ENCODE peak calls at places on chromosomes 13 and 19, in eight cellular contexts. W is psoas muscle, B is transverse colon, V is suprapubic skin, Z is cardiac muscle cell, I is esophagus muscularis mucosa, H is thyroid gland, G is osteoblast. S is an unnamed sample.

GRCh38 chr19:16814526-16815100 is 14.6 kb upstream of the SIN3B start:
- DNase-seq in W (no peak), B (no peak), V (no peak), Z (peak), I (no peak), H (no peak), G (no peak), S (no peak)

GRCh38 chr13:95893861-95894260 is 159.3 kb downstream of the UGGT2 start:
- DNase-seq in W (no peak), B (no peak), V (no peak), Z (no peak), I (no peak), H (no peak), G (no peak), S (no peak)

GRCh38 chr13:43936630-43937029 is 56.9 kb downstream of the LACC1 start:
- DNase-seq in W (no peak), B (no peak), V (no peak), Z (no peak), I (no peak), H (no peak), G (peak), S (no peak)

GRCh38 chr13:21341637-21342422 is 117.3 kb downstream of the ZDHHC20 start:
- DNase-seq in W (no peak), B (no peak), V (no peak), Z (no peak), I (no peak), H (no peak), G (no peak), S (no peak)

GRCh38 chr19:3184847-3185481 is 766 bp upstream of the NCLN start:
- DNase-seq in W (peak), B (peak), V (no peak), Z (peak), I (no peak), H (peak), G (peak), S (no peak)

GRCh38 chr13:26270707-26271106 is 16.8 kb downstream of the CDK8 start:
- DNase-seq in W (no peak), B (no peak), V (no peak), Z (no peak), I (no peak), H (no peak), G (no peak), S (no peak)

GRCh38 chr19:13102416-13102665 is 317 bp downstream of the LYL1 start:
- DNase-seq in W (no peak), B (no peak), V (no peak), Z (no peak), I (no peak), H (no peak), G (no peak), S (no peak)

GRCh38 chr19:3479177-3479818 is 1.0 kb downstream of the SMIM24 start:
- DNase-seq in W (no peak), B (peak), V (peak), Z (no peak), I (no peak), H (no peak), G (peak), S (peak)

GRCh38 chr13:44434441-44435141 is 61.0 kb downstream of the SERP2 start:
- DNase-seq in W (no peak), B (no peak), V (no peak), Z (no peak), I (peak), H (no peak), G (no peak), S (no peak)

GRCh38 chr19:22422220-22422619 is at the start of gene ZNF98:
- DNase-seq in W (peak), B (peak), V (no peak), Z (peak), I (no peak), H (peak), G (no peak), S (no peak)

GRCh38 chr13:99687728-99688397 is 186.6 kb downstream of the TM9SF2 start:
- DNase-seq in W (no peak), B (no peak), V (no peak), Z (no peak), I (no peak), H (no peak), G (no peak), S (peak)

GRCh38 chr13:93248627-93249047 is 22.0 kb downstream of the GPC6 start:
- DNase-seq in W (no peak), B (no peak), V (no peak), Z (peak), I (no peak), H (peak), G (peak), S (no peak)

GRCh38 chr13:48456546-48456945 is 43.6 kb upstream of the LPAR6 start:
- DNase-seq in W (no peak), B (no peak), V (no peak), Z (no peak), I (no peak), H (no peak), G (no peak), S (no peak)

GRCh38 chr19:55766466-55766865 is 2.5 kb upstream of the RFPL4AL1 start:
- DNase-seq in W (no peak), B (no peak), V (no peak), Z (no peak), I (peak), H (no peak), G (no peak), S (no peak)

GRCh38 chr19:15137777-15138176 is 30.6 kb downstream of the SYDE1 start:
- DNase-seq in W (no peak), B (no peak), V (no peak), Z (no peak), I (no peak), H (no peak), G (no peak), S (no peak)

GRCh38 chr13:110593430-110594130 is 21.8 kb upstream of the NAXD start:
- DNase-seq in W (no peak), B (no peak), V (no peak), Z (peak), I (no peak), H (peak), G (no peak), S (peak)

GRCh38 chr13:24130134-24130792 is 30.3 kb upstream of the SPATA13 start:
- DNase-seq in W (no peak), B (no peak), V (no peak), Z (peak), I (no peak), H (no peak), G (no peak), S (peak)

GRCh38 chr19:13275016-13275722 is 125.0 kb downstream of the IER2 start:
- DNase-seq in W (no peak), B (no peak), V (no peak), Z (no peak), I (no peak), H (no peak), G (no peak), S (no peak)

GRCh38 chr19:42488783-42489521 is 39.3 kb downstream of the CEACAM1 start:
- DNase-seq in W (no peak), B (no peak), V (no peak), Z (no peak), I (no peak), H (peak), G (no peak), S (no peak)

GRCh38 chr19:44943801-44944249 is 1.8 kb downstream of the APOC4 start:
- DNase-seq in W (peak), B (peak), V (no peak), Z (no peak), I (no peak), H (peak), G (peak), S (no peak)

DNA sequence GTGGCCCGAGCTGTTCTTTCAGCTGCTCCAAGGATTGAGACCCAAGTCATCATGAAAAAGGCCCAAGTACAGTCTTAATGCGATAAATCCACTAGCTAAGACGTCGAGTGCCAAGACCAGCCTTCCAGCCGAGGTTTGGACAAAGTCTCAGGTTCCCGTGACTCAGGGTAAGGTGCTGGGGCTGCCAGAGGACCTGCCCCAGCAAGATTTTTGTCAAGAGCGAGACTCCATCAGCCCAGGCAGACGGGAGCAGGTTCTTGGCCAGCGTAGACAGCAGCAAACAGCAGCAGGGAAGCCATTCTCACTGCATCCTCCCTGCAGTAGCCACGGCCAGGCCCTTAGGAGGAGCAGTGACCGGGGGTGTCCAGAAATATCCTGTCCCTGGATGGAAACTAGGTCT is 3.4 kb downstream of the FEM1A start:
- DNase-seq in W (peak), B (no peak), V (no peak), Z (no peak), I (no peak), H (no peak), G (no peak), S (no peak)
- H3K27ac ChIP-seq in W (peak), B (no peak), V (peak), Z (no peak), I (no peak), H (no peak), G (no peak), S (no peak)

GRCh38 chr19:34269968-34270621 is 15.7 kb downstream of the GARRE1 start:
- DNase-seq in W (peak), B (peak), V (peak), Z (peak), I (no peak), H (peak), G (peak), S (peak)
- H3K4me3 ChIP-seq in W (peak), B (no peak), V (no peak), Z (no peak), I (no peak), H (no peak), G (peak), S (no peak)

DNA sequence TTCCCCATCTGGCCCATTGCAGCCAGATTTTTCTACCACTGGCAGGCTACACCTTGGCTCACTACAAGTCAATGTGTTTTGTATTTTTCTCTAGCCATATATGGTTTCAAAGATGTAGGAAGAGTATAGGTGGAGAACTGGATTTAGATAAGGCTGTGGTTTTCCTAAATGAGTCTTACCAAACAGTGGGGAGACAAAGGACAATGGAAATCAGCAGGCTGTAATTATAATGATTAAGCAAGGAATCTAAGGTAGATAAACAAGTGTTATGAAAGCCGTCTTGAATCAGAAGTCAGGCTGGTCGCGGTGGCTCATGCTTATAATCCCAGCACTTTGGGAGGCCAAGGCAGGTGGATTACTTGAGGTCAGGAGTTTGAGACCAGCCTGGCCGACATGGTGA is 11.2 kb downstream of the IGFL1 start:
- DNase-seq in W (no peak), B (no peak), V (no peak), Z (no peak), I (no peak), H (no peak), G (no peak), S (no peak)
- H3K27ac ChIP-seq in W (no peak), B (no peak), V (no peak), Z (no peak), I (no peak), H (no peak), G (no peak), S (no peak)

GRCh38 chr19:52140077-52140710 is 456 bp upstream of the ZNF616 start:
- DNase-seq in W (no peak), B (no peak), V (no peak), Z (no peak), I (no peak), H (no peak), G (peak), S (peak)
- H3K4me3 ChIP-seq in W (peak), B (peak), V (peak), Z (peak), I (peak), H (no peak), G (peak), S (no peak)

GRCh38 chr19:1399745-1400144 is 1.6 kb downstream of the GAMT start:
- DNase-seq in W (no peak), B (no peak), V (no peak), Z (no peak), I (no peak), H (no peak), G (no peak), S (no peak)
- H3K27ac ChIP-seq in W (peak), B (no peak), V (no peak), Z (no peak), I (no peak), H (no peak), G (no peak), S (no peak)

DNA sequence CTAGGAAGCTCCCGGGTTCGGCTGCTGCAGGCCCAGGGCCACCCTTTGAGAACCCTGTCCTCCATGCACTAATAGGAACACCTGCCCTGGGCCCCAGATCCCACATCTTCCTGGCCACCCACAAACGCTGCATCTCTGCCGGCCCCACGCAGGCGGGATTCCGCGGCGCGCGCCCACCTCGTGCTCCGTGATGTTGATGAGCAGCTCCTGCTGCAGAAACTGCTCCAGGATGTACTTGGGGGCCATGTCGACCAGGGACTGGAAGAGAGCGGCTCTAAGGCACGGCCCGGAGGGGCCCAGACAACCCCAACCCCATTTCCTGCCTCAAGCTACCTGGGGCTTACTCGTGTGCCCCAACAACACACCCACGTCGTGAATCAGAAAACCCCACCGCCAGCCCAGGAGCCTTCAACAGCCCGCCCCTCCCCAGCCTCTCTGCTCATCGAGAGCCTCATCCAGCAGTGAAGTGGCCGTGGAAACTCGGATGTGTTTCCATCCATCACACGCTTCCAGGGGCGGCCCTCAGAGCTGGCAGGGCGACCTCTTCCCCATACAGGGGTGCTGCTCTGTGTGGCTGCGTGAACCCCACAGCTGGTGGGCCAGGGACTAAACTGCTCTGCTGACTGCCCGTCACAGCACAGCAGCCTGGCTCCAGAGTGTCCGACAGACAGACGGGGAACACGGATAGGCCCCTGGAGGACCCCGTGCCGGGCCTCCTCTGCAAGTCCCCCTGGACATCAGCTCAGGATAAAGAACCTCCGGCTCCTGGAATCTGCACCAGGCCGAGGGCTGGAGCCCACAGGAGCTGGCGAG is 4.2 kb downstream of the POLR2E start:
- DNase-seq in W (no peak), B (no peak), V (no peak), Z (no peak), I (no peak), H (no peak), G (no peak), S (no peak)
- H3K4me3 ChIP-seq in W (no peak), B (no peak), V (no peak), Z (no peak), I (no peak), H (no peak), G (no peak), S (no peak)

DNA sequence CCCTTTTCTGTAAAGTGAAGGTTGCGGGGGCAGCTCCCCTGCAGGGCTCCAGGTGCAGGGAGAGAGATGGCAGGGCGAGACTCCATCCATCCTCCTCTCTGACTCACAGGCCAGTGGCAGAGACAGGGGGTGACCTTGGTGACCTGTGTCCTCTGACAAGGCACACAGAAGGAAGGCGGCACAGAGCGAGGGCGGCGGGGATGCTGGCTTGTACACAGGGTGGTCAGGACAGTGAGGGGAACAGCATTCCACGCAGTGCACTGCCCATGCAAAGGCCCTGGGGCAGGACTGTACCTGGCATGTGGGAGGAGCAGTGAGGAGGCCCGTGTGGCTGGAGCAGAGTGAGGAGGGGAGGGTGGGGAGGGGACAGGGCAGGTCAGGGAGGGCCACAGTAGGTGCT is 7.7 kb downstream of the NDUFA11 start:
- DNase-seq in W (no peak), B (no peak), V (no peak), Z (no peak), I (no peak), H (no peak), G (peak), S (no peak)
- H3K27ac ChIP-seq in W (no peak), B (no peak), V (no peak), Z (peak), I (no peak), H (no peak), G (no peak), S (no peak)

DNA sequence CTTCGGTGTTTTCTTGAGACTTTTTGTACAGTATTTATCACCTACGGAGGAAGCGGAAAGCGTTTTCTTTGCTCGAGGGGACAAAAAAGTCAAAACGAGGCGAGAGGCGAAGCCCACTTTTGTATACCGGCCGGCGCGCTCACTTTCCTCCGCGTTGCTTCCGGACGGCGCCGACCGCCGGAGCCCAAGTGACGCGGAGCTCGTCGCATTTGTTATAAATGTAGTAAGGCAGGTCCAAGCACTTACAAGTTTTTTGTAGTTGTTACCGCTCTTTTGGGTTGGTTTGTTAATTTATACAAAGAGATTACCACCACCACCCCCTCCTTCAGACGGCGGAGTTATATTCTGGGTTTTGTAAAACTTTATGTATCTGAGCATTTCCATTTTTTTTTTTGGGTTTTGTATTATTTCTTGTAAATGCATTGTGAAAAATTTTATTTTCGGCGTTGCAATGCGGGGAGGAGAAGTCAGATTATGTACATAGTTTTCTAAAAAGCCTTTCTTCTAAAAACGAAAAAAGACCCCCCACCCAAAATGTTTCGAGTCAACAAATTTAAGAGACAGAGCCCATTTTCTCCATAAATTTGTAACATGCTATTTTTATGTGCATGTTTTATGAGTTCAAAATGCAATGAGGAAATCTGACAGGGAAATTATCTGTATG is 2.2 kb downstream of the SOX1 start:
- DNase-seq in W (no peak), B (no peak), V (no peak), Z (no peak), I (peak), H (no peak), G (peak), S (no peak)
- H3K4me3 ChIP-seq in W (no peak), B (no peak), V (peak), Z (no peak), I (peak), H (no peak), G (no peak), S (no peak)

GRCh38 chr19:6233051-6233826 is 46.5 kb downstream of the MLLT1 start:
- DNase-seq in W (peak), B (no peak), V (peak), Z (peak), I (no peak), H (peak), G (peak), S (peak)
- H3K27ac ChIP-seq in W (peak), B (peak), V (peak), Z (peak), I (peak), H (peak), G (peak), S (no peak)